ENCODE peak calls at places on chromosome 13, in five cellular contexts. One of them, this sample, is unnamed.

GRCh38 chr13:36712785-36713184 is 39.0 kb downstream of the SERTM1 start:
- DNase-seq in GM23248: peak; percentile 75
- DNase-seq in COR-L47: no peak
- DNase-seq in stimulated activated CD4-positive, alpha-beta T cell treated with anti-CD3 and anti-CD28 coated beads, Interleukin-4, amount 100 ng/mL, for 4 hours: no peak
- DNase-seq in EL: peak; percentile 4
- DNase-seq in this sample: peak; percentile 56

GRCh38 chr13:40780822-40781401 is 8.5 kb upstream of the SLC25A15 start:
- DNase-seq in stimulated activated CD4-positive, alpha-beta T cell treated with anti-CD3 and anti-CD28 coated beads, Interleukin-4, amount 100 ng/mL, for 4 hours: no peak
- DNase-seq in GM23248: peak; percentile 39
- DNase-seq in EL: peak; percentile 11
- DNase-seq in COR-L47: no peak
- DNase-seq in this sample: no peak

GRCh38 chr13:59094149-59094548 is 1069.6 kb downstream of the DIAPH3 start:
- DNase-seq in COR-L47: no peak
- DNase-seq in stimulated activated CD4-positive, alpha-beta T cell treated with anti-CD3 and anti-CD28 coated beads, Interleukin-4, amount 100 ng/mL, for 4 hours: no peak
- DNase-seq in GM23248: no peak
- DNase-seq in EL: no peak
- DNase-seq in this sample: no peak

GRCh38 chr13:79901336-79901735 is 420.4 kb downstream of the NDFIP2 start:
- DNase-seq in EL: peak; percentile 43
- DNase-seq in COR-L47: no peak
- DNase-seq in stimulated activated CD4-positive, alpha-beta T cell treated with anti-CD3 and anti-CD28 coated beads, Interleukin-4, amount 100 ng/mL, for 4 hours: no peak
- DNase-seq in GM23248: peak; percentile 25
- DNase-seq in this sample: no peak

GRCh38 chr13:78587395-78587794 is 16.0 kb downstream of the POU4F1 start:
- DNase-seq in EL: no peak
- DNase-seq in GM23248: no peak
- DNase-seq in COR-L47: no peak
- DNase-seq in stimulated activated CD4-positive, alpha-beta T cell treated with anti-CD3 and anti-CD28 coated beads, Interleukin-4, amount 100 ng/mL, for 4 hours: no peak
- DNase-seq in this sample: no peak

GRCh38 chr13:71033026-71033425 is 834.0 kb downstream of the DACH1 start:
- DNase-seq in EL: no peak
- DNase-seq in stimulated activated CD4-positive, alpha-beta T cell treated with anti-CD3 and anti-CD28 coated beads, Interleukin-4, amount 100 ng/mL, for 4 hours: no peak
- DNase-seq in GM23248: no peak
- DNase-seq in COR-L47: no peak
- DNase-seq in this sample: no peak

GRCh38 chr13:109148243-109148642 is 518.8 kb downstream of the MYO16 start:
- DNase-seq in COR-L47: no peak
- DNase-seq in GM23248: peak; percentile 47
- DNase-seq in EL: peak; percentile 64
- DNase-seq in stimulated activated CD4-positive, alpha-beta T cell treated with anti-CD3 and anti-CD28 coated beads, Interleukin-4, amount 100 ng/mL, for 4 hours: no peak
- DNase-seq in this sample: no peak

GRCh38 chr13:113918981-113919646 is 54.8 kb downstream of the C13orf46 start:
- DNase-seq in stimulated activated CD4-positive, alpha-beta T cell treated with anti-CD3 and anti-CD28 coated beads, Interleukin-4, amount 100 ng/mL, for 4 hours: no peak
- DNase-seq in EL: no peak
- DNase-seq in COR-L47: no peak
- DNase-seq in GM23248: no peak
- DNase-seq in this sample: no peak

GRCh38 chr13:87123987-87124784 is 547.0 kb upstream of the SLITRK5 start:
- DNase-seq in GM23248: peak; percentile 98
- DNase-seq in stimulated activated CD4-positive, alpha-beta T cell treated with anti-CD3 and anti-CD28 coated beads, Interleukin-4, amount 100 ng/mL, for 4 hours: no peak
- DNase-seq in COR-L47: no peak
- DNase-seq in EL: peak; percentile 0
- DNase-seq in this sample: no peak

GRCh38 chr13:110580800-110581199 is 19.3 kb upstream of the RAB20 start:
- DNase-seq in EL: no peak
- DNase-seq in GM23248: peak; percentile 24
- DNase-seq in COR-L47: no peak
- DNase-seq in stimulated activated CD4-positive, alpha-beta T cell treated with anti-CD3 and anti-CD28 coated beads, Interleukin-4, amount 100 ng/mL, for 4 hours: no peak
- DNase-seq in this sample: no peak

GRCh38 chr13:40149611-40150283 is 494.3 kb downstream of the COG6 start:
- DNase-seq in GM23248: peak; percentile 95
- DNase-seq in EL: peak; percentile 74
- DNase-seq in COR-L47: no peak
- DNase-seq in stimulated activated CD4-positive, alpha-beta T cell treated with anti-CD3 and anti-CD28 coated beads, Interleukin-4, amount 100 ng/mL, for 4 hours: peak; percentile 41
- DNase-seq in this sample: peak; percentile 54

GRCh38 chr13:25192489-25192888 is 20.4 kb upstream of the AMER2 start:
- DNase-seq in COR-L47: no peak
- DNase-seq in GM23248: no peak
- DNase-seq in EL: no peak
- DNase-seq in stimulated activated CD4-positive, alpha-beta T cell treated with anti-CD3 and anti-CD28 coated beads, Interleukin-4, amount 100 ng/mL, for 4 hours: no peak
- DNase-seq in this sample: no peak

GRCh38 chr13:40995997-40996396 is 23.1 kb downstream of the ELF1 start:
- DNase-seq in stimulated activated CD4-positive, alpha-beta T cell treated with anti-CD3 and anti-CD28 coated beads, Interleukin-4, amount 100 ng/mL, for 4 hours: no peak
- DNase-seq in GM23248: no peak
- DNase-seq in COR-L47: no peak
- DNase-seq in EL: no peak
- DNase-seq in this sample: no peak

GRCh38 chr13:42732073-42732472 is 49.3 kb upstream of the FAM216B start:
- DNase-seq in EL: no peak
- DNase-seq in COR-L47: no peak
- DNase-seq in GM23248: no peak
- DNase-seq in stimulated activated CD4-positive, alpha-beta T cell treated with anti-CD3 and anti-CD28 coated beads, Interleukin-4, amount 100 ng/mL, for 4 hours: no peak
- DNase-seq in this sample: no peak

GRCh38 chr13:113351514-113352026 is 12.4 kb downstream of the GRTP1 start:
- DNase-seq in EL: no peak
- DNase-seq in COR-L47: no peak
- DNase-seq in stimulated activated CD4-positive, alpha-beta T cell treated with anti-CD3 and anti-CD28 coated beads, Interleukin-4, amount 100 ng/mL, for 4 hours: no peak
- DNase-seq in GM23248: no peak
- DNase-seq in this sample: peak; percentile 95

GRCh38 chr13:113090806-113091205 is 14.8 kb upstream of the F7 start:
- DNase-seq in COR-L47: no peak
- DNase-seq in EL: no peak
- DNase-seq in stimulated activated CD4-positive, alpha-beta T cell treated with anti-CD3 and anti-CD28 coated beads, Interleukin-4, amount 100 ng/mL, for 4 hours: no peak
- DNase-seq in GM23248: no peak
- DNase-seq in this sample: no peak

GRCh38 chr13:33080962-33081655 is 64.9 kb downstream of the KL start:
- DNase-seq in GM23248: peak; percentile 7
- DNase-seq in COR-L47: no peak
- DNase-seq in EL: no peak
- DNase-seq in stimulated activated CD4-positive, alpha-beta T cell treated with anti-CD3 and anti-CD28 coated beads, Interleukin-4, amount 100 ng/mL, for 4 hours: no peak
- DNase-seq in this sample: no peak

GRCh38 chr13:50453238-50453637 is 390.3 kb downstream of the DLEU7 start:
- DNase-seq in stimulated activated CD4-positive, alpha-beta T cell treated with anti-CD3 and anti-CD28 coated beads, Interleukin-4, amount 100 ng/mL, for 4 hours: no peak
- DNase-seq in GM23248: peak; percentile 57
- DNase-seq in COR-L47: no peak
- DNase-seq in EL: no peak
- DNase-seq in this sample: no peak

GRCh38 chr13:20594276-20594675 is 27.3 kb downstream of the IFT88 start:
- DNase-seq in EL: no peak
- DNase-seq in COR-L47: no peak
- DNase-seq in GM23248: no peak
- DNase-seq in stimulated activated CD4-positive, alpha-beta T cell treated with anti-CD3 and anti-CD28 coated beads, Interleukin-4, amount 100 ng/mL, for 4 hours: no peak
- DNase-seq in this sample: no peak

GRCh38 chr13:78241278-78241919 is 322.8 kb upstream of the EDNRB start:
- DNase-seq in GM23248: peak; percentile 70
- DNase-seq in EL: peak; percentile 30
- DNase-seq in stimulated activated CD4-positive, alpha-beta T cell treated with anti-CD3 and anti-CD28 coated beads, Interleukin-4, amount 100 ng/mL, for 4 hours: no peak
- DNase-seq in COR-L47: peak; percentile 57
- DNase-seq in this sample: no peak

GRCh38 chr13:101211261-101211660 is 205.0 kb downstream of the NALCN start:
- DNase-seq in GM23248: peak; percentile 71
- DNase-seq in stimulated activated CD4-positive, alpha-beta T cell treated with anti-CD3 and anti-CD28 coated beads, Interleukin-4, amount 100 ng/mL, for 4 hours: no peak
- DNase-seq in EL: peak; percentile 74
- DNase-seq in COR-L47: no peak
- DNase-seq in this sample: no peak

GRCh38 chr13:46348976-46349375 is 38.1 kb downstream of the RUBCNL start:
- DNase-seq in stimulated activated CD4-positive, alpha-beta T cell treated with anti-CD3 and anti-CD28 coated beads, Interleukin-4, amount 100 ng/mL, for 4 hours: no peak
- DNase-seq in EL: peak; percentile 22
- DNase-seq in COR-L47: no peak
- DNase-seq in GM23248: peak; percentile 64
- DNase-seq in this sample: no peak